ENCODE peak calls at places on chromosome 18, in five cellular contexts. D is NCI-H2171, U is foreskin fibroblast, F is ureter, M is Karpas-422. E is an unnamed sample.

GRCh38 chr18:3468066-3468705 is 18.2 kb downstream of the TGIF1 start:
- DNase-seq in D (no peak), F (no peak), M (no peak), U (no peak), E (no peak)

GRCh38 chr18:21179590-21180220 is 62.3 kb upstream of the GREB1L start:
- DNase-seq in M (peak; percentile 90), F (peak; percentile 52), D (peak; percentile 31), U (peak; percentile 47), E (peak; percentile 34)

GRCh38 chr18:53935803-53936202 is 288.7 kb downstream of the MBD2 start:
- DNase-seq in D (no peak), M (no peak), F (no peak), U (no peak), E (no peak)

GRCh38 chr18:49561127-49561376 is 805 bp upstream of the LIPG start:
- DNase-seq in U (no peak), F (no peak), M (no peak), D (no peak), E (no peak)

GRCh38 chr18:67425724-67426123 is 90.8 kb downstream of the DSEL start:
- DNase-seq in U (peak; percentile 97), F (no peak), D (no peak), M (no peak), E (no peak)

GRCh38 chr18:24427484-24427883 is 1.0 kb downstream of the IMPACT start:
- DNase-seq in D (no peak), F (no peak), M (peak; percentile 60), U (peak; percentile 16), E (no peak)

GRCh38 chr18:1539276-1539675 is 634.6 kb downstream of the ADCYAP1 start:
- DNase-seq in M (no peak), D (no peak), F (no peak), U (no peak), E (no peak)

GRCh38 chr18:6414723-6415362 is at the start of gene L3MBTL4:
- DNase-seq in D (peak; percentile 55), U (no peak), M (no peak), F (no peak), E (peak; percentile 69)

GRCh38 chr18:61727241-61727640 is 165.6 kb downstream of the RNF152 start:
- DNase-seq in U (peak; percentile 41), F (no peak), D (no peak), M (no peak), E (no peak)

GRCh38 chr18:22465859-22466602 is 48.3 kb upstream of the CTAGE1 start:
- DNase-seq in F (no peak), U (peak; percentile 84), M (no peak), D (no peak), E (no peak)

GRCh38 chr18:56284319-56284718 is 354.1 kb downstream of the TXNL1 start:
- DNase-seq in D (no peak), F (no peak), M (no peak), U (peak; percentile 7), E (no peak)

GRCh38 chr18:55228191-55228590 is 268.9 kb upstream of the CCDC68 start:
- DNase-seq in D (no peak), U (peak; percentile 60), F (no peak), M (no peak), E (no peak)

GRCh38 chr18:28529644-28530043 is 352.7 kb upstream of the CDH2 start:
- DNase-seq in U (no peak), M (no peak), D (no peak), F (no peak), E (no peak)

GRCh38 chr18:12679183-12679786 is 21.4 kb upstream of the SPIRE1 start:
- DNase-seq in D (no peak), M (no peak), U (no peak), F (peak; percentile 64), E (no peak)

GRCh38 chr18:40651163-40651562 is 1303.9 kb upstream of the PIK3C3 start:
- DNase-seq in D (no peak), M (no peak), U (no peak), F (no peak), E (no peak)